ENCODE peak calls at places on chromosomes 16 and 17, in four cellular contexts. One of them, this sample, is unnamed.

GRCh38 chr16:84864266-84864955 is 44.6 kb downstream of the CRISPLD2 start:
- DNase-seq in HepG2: no peak
- DNase-seq in GM12878: no peak
- DNase-seq in K562: no peak
- DNase-seq in this sample: no peak

GRCh38 chr16:54318941-54319340 is 32.4 kb upstream of the IRX3 start:
- DNase-seq in HepG2: no peak
- DNase-seq in GM12878: no peak
- DNase-seq in K562: no peak
- DNase-seq in this sample: no peak

GRCh38 chr17:5203908-5204294 is 12.2 kb upstream of the ZNF594 start:
- DNase-seq in HepG2: no peak
- DNase-seq in GM12878: no peak
- DNase-seq in K562: no peak
- DNase-seq in this sample: no peak

GRCh38 chr17:8012045-8012580 is 9.7 kb downstream of the GUCY2D start:
- DNase-seq in HepG2: no peak
- DNase-seq in GM12878: no peak
- DNase-seq in K562: no peak
- DNase-seq in this sample: no peak

GRCh38 chr17:41406205-41406604 is 8.8 kb upstream of the KRT31 start:
- DNase-seq in HepG2: no peak
- DNase-seq in GM12878: no peak
- DNase-seq in K562: no peak
- DNase-seq in this sample: no peak

GRCh38 chr16:72744064-72744793 is 303.7 kb downstream of the ZFHX3 start:
- DNase-seq in HepG2: no peak
- DNase-seq in GM12878: no peak
- DNase-seq in K562: no peak
- DNase-seq in this sample: no peak

GRCh38 chr16:86951831-86952598 is 365.2 kb downstream of the C16orf95 start:
- DNase-seq in HepG2: no peak
- DNase-seq in GM12878: no peak
- DNase-seq in K562: no peak
- DNase-seq in this sample: no peak

GRCh38 chr17:31684901-31685300 is 174.1 kb downstream of the COPRS start:
- DNase-seq in HepG2: no peak
- DNase-seq in GM12878: no peak
- DNase-seq in K562: no peak
- DNase-seq in this sample: no peak

GRCh38 chr16:10013364-10013763 is 168.9 kb downstream of the GRIN2A start:
- DNase-seq in HepG2: no peak
- DNase-seq in GM12878: no peak
- DNase-seq in K562: no peak
- DNase-seq in this sample: no peak

GRCh38 chr16:9869776-9870175 is 312.5 kb downstream of the GRIN2A start:
- DNase-seq in HepG2: no peak
- DNase-seq in GM12878: no peak
- DNase-seq in K562: no peak
- DNase-seq in this sample: no peak

GRCh38 chr16:84330685-84331050 is 36.0 kb downstream of the WFDC1 start:
- DNase-seq in HepG2: no peak
- DNase-seq in GM12878: no peak
- DNase-seq in K562: no peak
- DNase-seq in this sample: no peak

GRCh38 chr16:55370762-55371482 is 46.9 kb downstream of the IRX6 start:
- DNase-seq in HepG2: peak; percentile 7
- DNase-seq in GM12878: no peak
- DNase-seq in K562: no peak
- DNase-seq in this sample: peak; percentile 63

GRCh38 chr17:82065638-82066303 is at the start of gene DUS1L:
- DNase-seq in HepG2: no peak
- DNase-seq in GM12878: no peak
- DNase-seq in K562: peak; percentile 91
- DNase-seq in this sample: peak; percentile 86

GRCh38 chr17:76382803-76383644 is 1.4 kb upstream of the SPHK1 start:
- DNase-seq in HepG2: peak; percentile 89
- DNase-seq in GM12878: no peak
- DNase-seq in K562: peak; percentile 73
- DNase-seq in this sample: peak; percentile 53

GRCh38 chr17:5422505-5422904 is 2.5 kb downstream of the RPAIN start:
- DNase-seq in HepG2: peak; percentile 9
- DNase-seq in GM12878: no peak
- DNase-seq in K562: no peak
- DNase-seq in this sample: no peak

GRCh38 chr17:40510328-40510648 is 8.9 kb upstream of the TNS4 start:
- DNase-seq in HepG2: peak; percentile 60
- DNase-seq in GM12878: no peak
- DNase-seq in K562: no peak
- DNase-seq in this sample: no peak

GRCh38 chr17:182164-182751 is 808 bp upstream of the DOC2B start:
- DNase-seq in HepG2: peak; percentile 42
- DNase-seq in GM12878: no peak
- DNase-seq in K562: no peak
- DNase-seq in this sample: no peak

GRCh38 chr17:39995438-39995837 is 14.8 kb downstream of the PSMD3 start:
- DNase-seq in HepG2: no peak
- DNase-seq in GM12878: no peak
- DNase-seq in K562: no peak
- DNase-seq in this sample: no peak

GRCh38 chr17:30922235-30922993 is 669 bp downstream of the ADAP2 start:
- DNase-seq in HepG2: no peak
- DNase-seq in GM12878: no peak
- DNase-seq in K562: no peak
- DNase-seq in this sample: no peak

GRCh38 chr17:41490022-41490421 is 312 bp upstream of the KRT36 start:
- DNase-seq in HepG2: no peak
- DNase-seq in GM12878: no peak
- DNase-seq in K562: no peak
- DNase-seq in this sample: no peak

GRCh38 chr16:84898447-84898846 is 78.7 kb downstream of the CRISPLD2 start:
- DNase-seq in HepG2: no peak
- DNase-seq in GM12878: no peak
- DNase-seq in K562: no peak
- DNase-seq in this sample: no peak

GRCh38 chr16:24701521-24701951 is 27.9 kb upstream of the TNRC6A start:
- DNase-seq in HepG2: no peak
- DNase-seq in GM12878: no peak
- DNase-seq in K562: no peak
- DNase-seq in this sample: no peak

GRCh38 chr16:90019201-90019542 is at the start of gene DBNDD1:
- DNase-seq in HepG2: no peak
- DNase-seq in GM12878: no peak
- DNase-seq in K562: no peak
- DNase-seq in this sample: no peak

GRCh38 chr17:60557805-60558204 is 31.8 kb upstream of the APPBP2 start:
- DNase-seq in HepG2: peak; percentile 45
- DNase-seq in GM12878: no peak
- DNase-seq in K562: no peak
- DNase-seq in this sample: no peak

GRCh38 chr16:5412721-5413120 is 315.1 kb upstream of the EEF2KMT start:
- DNase-seq in HepG2: no peak
- DNase-seq in GM12878: no peak
- DNase-seq in K562: no peak
- DNase-seq in this sample: no peak

GRCh38 chr17:17227608-17228520 is 9.1 kb downstream of the FLCN start:
- DNase-seq in HepG2: no peak
- DNase-seq in GM12878: no peak
- DNase-seq in K562: no peak
- DNase-seq in this sample: no peak

GRCh38 chr17:60398227-60398959 is 6.5 kb upstream of the USP32 start:
- DNase-seq in HepG2: no peak
- DNase-seq in GM12878: peak; percentile 71
- DNase-seq in K562: no peak
- DNase-seq in this sample: no peak

GRCh38 chr17:72850410-72850809 is 242.1 kb downstream of the SLC39A11 start:
- DNase-seq in HepG2: no peak
- DNase-seq in GM12878: no peak
- DNase-seq in K562: no peak
- DNase-seq in this sample: no peak
- TF ChIP-seq FOXK2 in HepG2: no peak
- TF ChIP-seq FOXK2 in GM12878: no peak
- TF ChIP-seq FOXK2 in K562: no peak
- TF ChIP-seq FOXK2 in this sample: no peak

DNA sequence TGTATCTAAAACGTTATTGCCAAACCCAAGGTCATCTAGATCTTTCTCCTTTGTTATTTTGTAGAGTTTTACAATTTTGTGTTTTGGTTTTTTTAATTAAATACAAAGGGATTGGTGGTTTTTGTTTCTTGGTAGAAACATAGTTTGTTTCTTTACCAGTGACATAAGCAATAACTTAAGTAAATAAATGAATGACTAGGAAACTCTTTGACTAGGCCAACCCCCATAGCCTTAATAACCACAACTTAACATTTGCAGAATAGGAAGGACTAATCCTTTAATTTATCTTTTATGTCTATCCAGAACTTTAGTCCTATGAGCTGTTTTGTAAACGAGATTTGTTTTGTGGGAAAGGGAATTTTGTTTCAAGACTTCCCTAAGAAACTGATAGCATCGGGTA is 162.5 kb downstream of the PRKCA start:
- DNase-seq in HepG2: no peak
- DNase-seq in GM12878: no peak
- DNase-seq in K562: no peak
- DNase-seq in this sample: no peak
- TF ChIP-seq BHLHE40 in HepG2: no peak
- TF ChIP-seq BHLHE40 in GM12878: no peak
- TF ChIP-seq BHLHE40 in K562: no peak
- TF ChIP-seq BHLHE40 in this sample: no peak

GRCh38 chr16:58733248-58733670 is 857 bp downstream of the GOT2 start:
- DNase-seq in HepG2: peak; percentile 26
- DNase-seq in GM12878: no peak
- DNase-seq in K562: no peak
- DNase-seq in this sample: no peak
- TF ChIP-seq FOXK2 in HepG2: no peak
- TF ChIP-seq FOXK2 in GM12878: no peak
- TF ChIP-seq FOXK2 in K562: no peak
- TF ChIP-seq FOXK2 in this sample: no peak

DNA sequence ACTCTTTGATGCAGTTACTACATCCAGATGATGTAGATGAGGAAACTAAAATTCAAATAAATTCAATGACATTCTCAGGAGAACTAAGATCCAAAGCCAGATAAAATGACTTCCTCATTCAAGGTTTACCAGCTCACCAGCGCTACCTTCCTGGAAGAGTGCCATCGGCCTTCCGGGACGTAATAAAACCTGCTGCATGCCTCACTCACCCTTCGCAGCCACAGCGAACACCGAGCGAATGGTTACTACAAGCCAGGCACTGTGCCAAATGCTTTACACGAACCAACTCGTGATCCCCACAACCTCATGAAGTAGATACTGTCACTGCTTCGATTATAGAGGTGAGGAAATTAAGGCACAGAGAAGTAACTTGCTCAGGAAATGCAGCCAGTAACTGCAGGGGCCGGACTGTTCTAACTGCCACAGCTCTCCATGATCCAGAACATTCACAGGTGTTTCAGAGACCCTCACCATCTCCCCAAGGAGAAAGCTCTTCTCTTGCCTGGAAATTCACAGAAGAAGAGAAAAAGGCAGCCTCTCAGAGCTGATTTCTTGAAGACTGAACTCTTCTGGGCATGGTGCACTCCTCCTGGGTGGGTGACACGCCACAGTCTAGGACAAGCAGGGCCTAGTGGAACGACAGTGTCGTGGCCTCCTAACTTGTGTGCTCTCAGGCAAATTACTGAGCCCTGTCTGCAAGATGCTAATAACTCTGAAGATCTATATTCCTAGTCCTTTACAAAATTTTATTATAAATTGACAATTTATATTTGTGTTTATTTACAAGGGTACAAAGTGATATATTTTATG is 46.8 kb downstream of the HIC1 start:
- DNase-seq in HepG2: no peak
- DNase-seq in GM12878: no peak
- DNase-seq in K562: no peak
- DNase-seq in this sample: peak; percentile 33
- TF ChIP-seq BHLHE40 in HepG2: no peak
- TF ChIP-seq BHLHE40 in GM12878: no peak
- TF ChIP-seq BHLHE40 in K562: no peak
- TF ChIP-seq BHLHE40 in this sample: no peak

GRCh38 chr16:14511798-14512131 is 118.3 kb downstream of the PARN start:
- DNase-seq in HepG2: no peak
- DNase-seq in GM12878: no peak
- DNase-seq in K562: no peak
- DNase-seq in this sample: no peak
- TF ChIP-seq FOXK2 in HepG2: no peak
- TF ChIP-seq FOXK2 in GM12878: no peak
- TF ChIP-seq FOXK2 in K562: no peak
- TF ChIP-seq FOXK2 in this sample: no peak